ENCODE peak calls at places on chromosomes 7 and 10, in eight cellular contexts. M is ELF-1; R is stomach; H is NCI-H1105 treated with DMSO at 0.1 percent for 48 hours; Q is activated B cell treated with CpG ODN at 0.5 μM for 24 hours; P is stimulated activated CD4-positive, alpha-beta T cell treated with anti-CD3 and anti-CD28 coated beads, Interleukin-4, amount 100 ng/mL, for 48 hours; C is iPS-NIHi11; V is left cardiac atrium. W is an unnamed sample.

GRCh38 chr7:118054529-118054928 is 129.4 kb upstream of the LSM8 start:
- DNase-seq in C (no peak), P (no peak), M (no peak), Q (no peak), H (no peak), V (no peak), R (no peak), W (no peak)

GRCh38 chr7:66758964-66759628 is 18.6 kb downstream of the RABGEF1 start:
- DNase-seq in M (no peak), R (no peak), V (no peak), Q (no peak), C (no peak), P (no peak), H (no peak), W (no peak)

GRCh38 chr10:89165923-89166322 is 41.2 kb downstream of the CH25H start:
- DNase-seq in Q (no peak), H (no peak), V (no peak), R (no peak), M (no peak), C (no peak), P (no peak), W (no peak)

GRCh38 chr7:108073305-108074070 is 56.7 kb downstream of the LAMB4 start:
- DNase-seq in V (no peak), M (no peak), P (no peak), Q (no peak), C (no peak), R (no peak), H (no peak), W (no peak)

GRCh38 chr7:157568785-157569584 is 232.2 kb downstream of the DNAJB6 start:
- DNase-seq in V (peak), M (peak), P (peak), C (no peak), H (peak), R (peak), Q (peak), W (no peak)

GRCh38 chr10:92880233-92880861 is 32.0 kb downstream of the EXOC6 start:
- DNase-seq in V (no peak), C (peak), H (peak), Q (no peak), M (no peak), P (no peak), R (no peak), W (peak)

GRCh38 chr7:123604739-123605138 is 3.1 kb downstream of the ASB15 start:
- DNase-seq in P (no peak), R (no peak), Q (no peak), C (no peak), H (no peak), V (no peak), M (no peak), W (no peak)

GRCh38 chr7:2520131-2520807 is 695 bp downstream of the LFNG start:
- DNase-seq in Q (no peak), M (no peak), V (no peak), H (no peak), R (no peak), P (no peak), C (no peak), W (peak)

GRCh38 chr10:115033898-115034297 is 59.3 kb upstream of the ATRNL1 start:
- DNase-seq in R (no peak), H (no peak), M (no peak), P (no peak), Q (no peak), C (no peak), V (no peak), W (no peak)

W was measured in NCI-H510A treated with DMSO at 0.1 percent for 48 hours.